ENCODE peak calls at places on chromosomes 5 and 9, in ten cellular contexts. U is ovary; K is CD4-positive, CD25-positive, alpha-beta regulatory T cell; T is brain microvascular endothelial cell; O is H7; G is CD8-positive, alpha-beta memory T cell; E is CD8-positive, alpha-beta T cell; D is HCT116; P is adipocyte; Y is thyroid gland. M is an unnamed sample.

GRCh38 chr9:100739666-100740065 is 161.8 kb downstream of the CAVIN4 start:
- DNase-seq in U (no peak), K (no peak), T (no peak), O (no peak), G (no peak), E (no peak), D (no peak), P (no peak), Y (no peak), M (no peak)

GRCh38 chr9:37617837-37618236 is 25.4 kb upstream of the TOMM5 start:
- DNase-seq in U (no peak), K (no peak), T (peak; percentile 0), O (no peak), G (no peak), E (no peak), D (no peak), P (peak; percentile 12), Y (no peak), M (no peak)

GRCh38 chr9:121637441-121638222 is 13.8 kb upstream of the DAB2IP start:
- DNase-seq in U (no peak), K (no peak), T (no peak), O (no peak), G (no peak), E (no peak), D (no peak), P (peak; percentile 66), Y (no peak), M (peak; percentile 38)

GRCh38 chr9:95284152-95284551 is 33.4 kb downstream of the FANCC start:
- DNase-seq in U (no peak), K (no peak), T (no peak), O (no peak), G (no peak), E (no peak), D (no peak), P (peak; percentile 59), Y (no peak), M (no peak)

GRCh38 chr5:157049605-157050004 is 9.3 kb downstream of the HAVCR1 start:
- DNase-seq in U (no peak), K (no peak), T (no peak), O (peak; percentile 37), G (no peak), E (no peak), D (peak; percentile 10), P (no peak), Y (no peak), M (no peak)

GRCh38 chr9:78860806-78861475 is 564.0 kb downstream of the PSAT1 start:
- DNase-seq in U (no peak), K (no peak), T (peak; percentile 51), O (no peak), G (no peak), E (no peak), D (no peak), P (peak; percentile 35), Y (no peak), M (no peak)

GRCh38 chr5:73296772-73297171 is 123.8 kb downstream of the TMEM174 start:
- DNase-seq in U (no peak), K (no peak), T (peak; percentile 92), O (no peak), G (no peak), E (no peak), D (no peak), P (peak; percentile 34), Y (no peak), M (no peak)

GRCh38 chr5:100683881-100684280 is 148.7 kb downstream of the FAM174A start:
- DNase-seq in U (no peak), K (no peak), T (no peak), O (no peak), G (no peak), E (no peak), D (no peak), P (no peak), Y (no peak), M (no peak)

GRCh38 chr5:172102913-172103629 is 85.0 kb downstream of the STK10 start:
- DNase-seq in U (no peak), K (no peak), T (peak; percentile 98), O (peak; percentile 70), G (no peak), E (no peak), D (peak; percentile 64), P (peak; percentile 94), Y (no peak), M (no peak)

GRCh38 chr9:127158995-127159801 is 36.8 kb upstream of the ANGPTL2 start:
- DNase-seq in U (peak; percentile 63), K (no peak), T (peak; percentile 75), O (peak; percentile 78), G (no peak), E (no peak), D (peak; percentile 35), P (peak; percentile 49), Y (no peak), M (peak; percentile 55)

GRCh38 chr5:77993799-77994318 is 217.7 kb upstream of the TBCA start:
- DNase-seq in U (no peak), K (no peak), T (no peak), O (peak; percentile 60), G (no peak), E (no peak), D (no peak), P (no peak), Y (no peak), M (no peak)

GRCh38 chr9:34430843-34431437 is 27.4 kb downstream of the FAM219A start:
- DNase-seq in U (peak; percentile 53), K (no peak), T (peak; percentile 61), O (peak; percentile 79), G (no peak), E (no peak), D (peak; percentile 13), P (peak; percentile 72), Y (peak; percentile 83), M (peak; percentile 90)

GRCh38 chr5:145316282-145316681 is 518.9 kb downstream of the PRELID2 start:
- DNase-seq in U (no peak), K (no peak), T (no peak), O (no peak), G (no peak), E (no peak), D (no peak), P (no peak), Y (no peak), M (no peak)

GRCh38 chr9:31847963-31848362 is 536.5 kb upstream of the ACO1 start:
- DNase-seq in U (no peak), K (no peak), T (no peak), O (no peak), G (no peak), E (no peak), D (peak; percentile 21), P (no peak), Y (no peak), M (no peak)

GRCh38 chr5:10564838-10565784 is 1.2 kb downstream of the ANKRD33B start:
- DNase-seq in U (no peak), K (no peak), T (no peak), O (peak; percentile 79), G (no peak), E (no peak), D (no peak), P (peak; percentile 59), Y (no peak), M (no peak)

GRCh38 chr9:84373975-84374374 is 33.4 kb upstream of the SLC28A3 start:
- DNase-seq in U (no peak), K (no peak), T (no peak), O (no peak), G (no peak), E (no peak), D (no peak), P (no peak), Y (no peak), M (no peak)

DNA sequence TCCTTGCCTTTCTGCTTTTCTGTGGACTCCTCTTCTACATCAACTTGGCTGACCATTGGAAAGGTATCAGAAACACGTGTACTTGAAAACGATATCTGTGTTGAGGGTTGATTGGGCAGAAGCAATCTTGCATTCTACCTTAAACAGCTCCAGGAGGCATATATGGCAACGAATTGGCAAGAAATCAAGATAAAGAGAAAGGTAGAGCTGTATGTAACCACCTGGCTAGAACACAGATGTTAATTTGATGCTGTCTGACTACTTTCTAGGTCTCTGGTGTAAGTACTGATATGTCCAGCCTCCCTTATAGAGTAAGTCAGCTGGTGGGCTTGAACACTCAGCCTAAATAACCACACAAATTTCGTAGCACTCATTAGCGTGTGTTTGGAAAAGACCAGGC is 1.3 kb downstream of the MAN1B1 start:
- DNase-seq in U (no peak), K (no peak), T (no peak), O (no peak), G (no peak), E (no peak), D (no peak), P (no peak), Y (no peak), M (no peak)
- H3K4me3 ChIP-seq in U (no peak overlapping the region), K (peak overlapping the region; percentile 80), T (no peak overlapping the region), O (no peak overlapping the region), G (peak overlapping the region; percentile 88), E (no peak overlapping the region), D (peak overlapping the region; percentile 96), P (peak overlapping the region; percentile 84), Y (no peak overlapping the region), M (peak overlapping the region; percentile 87)

GRCh38 chr9:20624201-20625002 is 2.1 kb upstream of the MLLT3 start:
- DNase-seq in U (peak; percentile 52), K (peak; percentile 6), T (peak; percentile 57), O (peak; percentile 36), G (peak; percentile 16), E (peak; percentile 34), D (peak; percentile 64), P (peak; percentile 91), Y (peak; percentile 66), M (peak; percentile 67)
- H3K4me3 ChIP-seq in U (peak overlapping the region; percentile 16), K (peak overlapping the region; percentile 98), T (peak overlapping the region; percentile 85), O (peak overlapping the region; percentile 53), G (peak overlapping the region; percentile 72), E (peak overlapping the region; percentile 97), D (peak overlapping the region; percentile 75), P (peak overlapping the region; percentile 98), Y (peak overlapping the region; percentile 27), M (peak overlapping the region; percentile 86)

DNA sequence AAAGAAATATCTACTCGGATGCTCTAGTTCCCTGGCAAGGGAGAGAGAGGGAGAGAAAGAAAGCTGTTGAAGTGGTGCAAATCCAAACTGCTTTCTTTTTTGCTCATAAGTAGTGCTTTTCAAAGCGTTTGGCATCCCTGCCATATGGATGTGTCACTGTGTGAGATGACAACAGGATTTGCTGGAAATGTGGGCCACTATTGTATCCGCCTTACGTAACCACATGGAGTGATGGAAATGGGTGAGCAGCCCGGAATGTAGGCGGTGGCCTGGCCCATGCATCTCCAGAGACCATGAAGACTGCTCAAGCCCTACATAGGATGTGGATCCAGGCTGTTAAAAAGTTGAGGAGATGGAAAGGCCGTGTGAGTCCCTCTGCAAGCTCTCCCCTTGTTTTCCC is 30.8 kb downstream of the TJP2 start:
- DNase-seq in U (no peak), K (no peak), T (peak; percentile 29), O (peak; percentile 27), G (no peak), E (no peak), D (no peak), P (peak; percentile 17), Y (peak; percentile 53), M (no peak)
- H3K4me3 ChIP-seq in U (no peak overlapping the region), K (no peak overlapping the region), T (no peak overlapping the region), O (no peak overlapping the region), G (no peak overlapping the region), E (no peak overlapping the region), D (no peak overlapping the region), P (peak overlapping the region; percentile 45), Y (no peak overlapping the region), M (no peak overlapping the region)

DNA sequence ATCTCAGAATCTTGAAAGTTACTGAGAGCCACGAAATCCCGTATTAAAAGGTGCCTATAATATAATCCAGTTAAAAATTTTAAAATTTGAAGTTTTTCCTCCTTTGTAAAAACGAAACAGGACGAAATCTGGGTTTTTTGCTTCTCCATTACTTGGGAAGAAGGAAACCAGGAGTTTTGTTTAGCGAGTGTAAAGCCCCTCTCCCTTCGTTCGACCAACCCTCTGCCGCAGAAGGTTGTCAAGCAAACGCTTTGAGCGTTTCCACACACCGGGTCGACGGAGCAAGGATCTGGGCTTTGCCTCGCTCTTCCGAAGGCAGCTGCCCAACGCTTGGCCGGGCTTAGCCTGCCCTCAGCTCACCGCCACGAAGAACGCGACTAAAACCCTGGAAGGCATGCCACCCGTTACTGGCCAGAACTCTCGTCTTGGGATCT is 1.6 kb upstream of the FOXE1 start:
- DNase-seq in U (no peak), K (no peak), T (no peak), O (peak; percentile 63), G (no peak), E (no peak), D (no peak), P (no peak), Y (no peak), M (no peak)
- H3K4me3 ChIP-seq in U (no peak overlapping the region), K (no peak overlapping the region), T (no peak overlapping the region), O (peak overlapping the region; percentile 8), G (no peak overlapping the region), E (no peak overlapping the region), D (no peak overlapping the region), P (peak overlapping the region; percentile 44), Y (peak overlapping the region; percentile 47), M (no peak overlapping the region)

M was measured in BE2C.